ENCODE peak calls at places on chromosomes 12 and 14, in ten cellular contexts. One of them, this sample, is unnamed.

GRCh38 chr14:23645504-23645811 is 9.3 kb downstream of the DHRS2 start:
- DNase-seq in adrenal gland: no peak
- DNase-seq in left ventricle myocardium inferior: no peak
- DNase-seq in activated CD4-positive, alpha-beta T cell treated with anti-CD3 and anti-CD28 coated beads for 24 hours: no peak
- DNase-seq in stomach: no peak
- DNase-seq in activated B cell treated with CpG ODN at 0.5 μM for 24 hours: no peak
- DNase-seq in stimulated activated CD8-positive, alpha-beta memory T cell treated with anti-CD3 and anti-CD28 coated beads, Interleukin-15, amount 100 ng/mL, for 1 hour: no peak
- DNase-seq in NCI-H345: no peak
- DNase-seq in heart right ventricle: no peak
- DNase-seq in GM19239: no peak
- DNase-seq in this sample: no peak

GRCh38 chr12:11592484-11592883 is 57.0 kb upstream of the ETV6 start:
- DNase-seq in NCI-H345: no peak
- DNase-seq in stomach: no peak
- DNase-seq in left ventricle myocardium inferior: no peak
- DNase-seq in activated B cell treated with CpG ODN at 0.5 μM for 24 hours: no peak
- DNase-seq in heart right ventricle: no peak
- DNase-seq in adrenal gland: no peak
- DNase-seq in GM19239: no peak
- DNase-seq in stimulated activated CD8-positive, alpha-beta memory T cell treated with anti-CD3 and anti-CD28 coated beads, Interleukin-15, amount 100 ng/mL, for 1 hour: no peak
- DNase-seq in activated CD4-positive, alpha-beta T cell treated with anti-CD3 and anti-CD28 coated beads for 24 hours: no peak
- DNase-seq in this sample: no peak

GRCh38 chr12:52259850-52260249 is 14.6 kb upstream of the KRT86 start:
- DNase-seq in GM19239: no peak
- DNase-seq in heart right ventricle: no peak
- DNase-seq in left ventricle myocardium inferior: no peak
- DNase-seq in activated CD4-positive, alpha-beta T cell treated with anti-CD3 and anti-CD28 coated beads for 24 hours: no peak
- DNase-seq in adrenal gland: no peak
- DNase-seq in stimulated activated CD8-positive, alpha-beta memory T cell treated with anti-CD3 and anti-CD28 coated beads, Interleukin-15, amount 100 ng/mL, for 1 hour: no peak
- DNase-seq in NCI-H345: no peak
- DNase-seq in activated B cell treated with CpG ODN at 0.5 μM for 24 hours: no peak
- DNase-seq in stomach: no peak
- DNase-seq in this sample: no peak

GRCh38 chr12:84077692-84078091 is 834.9 kb downstream of the SLC6A15 start:
- DNase-seq in activated CD4-positive, alpha-beta T cell treated with anti-CD3 and anti-CD28 coated beads for 24 hours: no peak
- DNase-seq in left ventricle myocardium inferior: no peak
- DNase-seq in heart right ventricle: no peak
- DNase-seq in adrenal gland: no peak
- DNase-seq in NCI-H345: no peak
- DNase-seq in stimulated activated CD8-positive, alpha-beta memory T cell treated with anti-CD3 and anti-CD28 coated beads, Interleukin-15, amount 100 ng/mL, for 1 hour: no peak
- DNase-seq in GM19239: no peak
- DNase-seq in stomach: no peak
- DNase-seq in activated B cell treated with CpG ODN at 0.5 μM for 24 hours: no peak
- DNase-seq in this sample: no peak

GRCh38 chr12:12095016-12095415 is 24.3 kb downstream of the BCL2L14 start:
- DNase-seq in activated CD4-positive, alpha-beta T cell treated with anti-CD3 and anti-CD28 coated beads for 24 hours: no peak
- DNase-seq in NCI-H345: no peak
- DNase-seq in heart right ventricle: no peak
- DNase-seq in adrenal gland: no peak
- DNase-seq in GM19239: no peak
- DNase-seq in stomach: no peak
- DNase-seq in stimulated activated CD8-positive, alpha-beta memory T cell treated with anti-CD3 and anti-CD28 coated beads, Interleukin-15, amount 100 ng/mL, for 1 hour: no peak
- DNase-seq in left ventricle myocardium inferior: no peak
- DNase-seq in activated B cell treated with CpG ODN at 0.5 μM for 24 hours: no peak
- DNase-seq in this sample: no peak

GRCh38 chr12:10214877-10215267 is 2.2 kb downstream of the GABARAPL1 start:
- DNase-seq in heart right ventricle: no peak
- DNase-seq in left ventricle myocardium inferior: no peak
- DNase-seq in stomach: no peak
- DNase-seq in activated CD4-positive, alpha-beta T cell treated with anti-CD3 and anti-CD28 coated beads for 24 hours: no peak
- DNase-seq in stimulated activated CD8-positive, alpha-beta memory T cell treated with anti-CD3 and anti-CD28 coated beads, Interleukin-15, amount 100 ng/mL, for 1 hour: no peak
- DNase-seq in activated B cell treated with CpG ODN at 0.5 μM for 24 hours: no peak
- DNase-seq in adrenal gland: no peak
- DNase-seq in NCI-H345: no peak
- DNase-seq in GM19239: no peak
- DNase-seq in this sample: no peak

GRCh38 chr12:1915082-1915968 is 3.1 kb downstream of the CACNA2D4 start:
- DNase-seq in NCI-H345: no peak
- DNase-seq in GM19239: no peak
- DNase-seq in left ventricle myocardium inferior: no peak
- DNase-seq in activated CD4-positive, alpha-beta T cell treated with anti-CD3 and anti-CD28 coated beads for 24 hours: no peak
- DNase-seq in stomach: peak
- DNase-seq in activated B cell treated with CpG ODN at 0.5 μM for 24 hours: no peak
- DNase-seq in adrenal gland: no peak
- DNase-seq in stimulated activated CD8-positive, alpha-beta memory T cell treated with anti-CD3 and anti-CD28 coated beads, Interleukin-15, amount 100 ng/mL, for 1 hour: no peak
- DNase-seq in heart right ventricle: no peak
- DNase-seq in this sample: no peak

GRCh38 chr14:101600891-101601602 is 39.8 kb downstream of the DIO3 start:
- DNase-seq in stimulated activated CD8-positive, alpha-beta memory T cell treated with anti-CD3 and anti-CD28 coated beads, Interleukin-15, amount 100 ng/mL, for 1 hour: no peak
- DNase-seq in NCI-H345: no peak
- DNase-seq in activated B cell treated with CpG ODN at 0.5 μM for 24 hours: peak
- DNase-seq in heart right ventricle: no peak
- DNase-seq in left ventricle myocardium inferior: peak
- DNase-seq in GM19239: no peak
- DNase-seq in activated CD4-positive, alpha-beta T cell treated with anti-CD3 and anti-CD28 coated beads for 24 hours: no peak
- DNase-seq in adrenal gland: no peak
- DNase-seq in stomach: no peak
- DNase-seq in this sample: no peak

GRCh38 chr14:96192049-96192448 is 12.6 kb upstream of the BDKRB2 start:
- DNase-seq in heart right ventricle: no peak
- DNase-seq in NCI-H345: no peak
- DNase-seq in left ventricle myocardium inferior: no peak
- DNase-seq in activated CD4-positive, alpha-beta T cell treated with anti-CD3 and anti-CD28 coated beads for 24 hours: no peak
- DNase-seq in adrenal gland: no peak
- DNase-seq in stimulated activated CD8-positive, alpha-beta memory T cell treated with anti-CD3 and anti-CD28 coated beads, Interleukin-15, amount 100 ng/mL, for 1 hour: no peak
- DNase-seq in GM19239: no peak
- DNase-seq in activated B cell treated with CpG ODN at 0.5 μM for 24 hours: no peak
- DNase-seq in stomach: no peak
- DNase-seq in this sample: no peak

GRCh38 chr12:56996793-56997545 is 9.4 kb downstream of the ZBTB39 start:
- DNase-seq in NCI-H345: no peak
- DNase-seq in left ventricle myocardium inferior: no peak
- DNase-seq in heart right ventricle: no peak
- DNase-seq in stomach: no peak
- DNase-seq in activated CD4-positive, alpha-beta T cell treated with anti-CD3 and anti-CD28 coated beads for 24 hours: no peak
- DNase-seq in activated B cell treated with CpG ODN at 0.5 μM for 24 hours: no peak
- DNase-seq in GM19239: no peak
- DNase-seq in adrenal gland: peak
- DNase-seq in stimulated activated CD8-positive, alpha-beta memory T cell treated with anti-CD3 and anti-CD28 coated beads, Interleukin-15, amount 100 ng/mL, for 1 hour: no peak
- DNase-seq in this sample: no peak

GRCh38 chr12:128794661-128795529 is 28.9 kb downstream of the SLC15A4 start:
- DNase-seq in stomach: peak
- DNase-seq in adrenal gland: no peak
- DNase-seq in activated CD4-positive, alpha-beta T cell treated with anti-CD3 and anti-CD28 coated beads for 24 hours: no peak
- DNase-seq in GM19239: no peak
- DNase-seq in activated B cell treated with CpG ODN at 0.5 μM for 24 hours: no peak
- DNase-seq in heart right ventricle: no peak
- DNase-seq in stimulated activated CD8-positive, alpha-beta memory T cell treated with anti-CD3 and anti-CD28 coated beads, Interleukin-15, amount 100 ng/mL, for 1 hour: no peak
- DNase-seq in left ventricle myocardium inferior: no peak
- DNase-seq in NCI-H345: no peak
- DNase-seq in this sample: no peak

GRCh38 chr14:76805245-76805644 is 7.4 kb downstream of the ANGEL1 start:
- DNase-seq in left ventricle myocardium inferior: no peak
- DNase-seq in NCI-H345: no peak
- DNase-seq in heart right ventricle: no peak
- DNase-seq in GM19239: no peak
- DNase-seq in activated B cell treated with CpG ODN at 0.5 μM for 24 hours: no peak
- DNase-seq in stimulated activated CD8-positive, alpha-beta memory T cell treated with anti-CD3 and anti-CD28 coated beads, Interleukin-15, amount 100 ng/mL, for 1 hour: no peak
- DNase-seq in adrenal gland: no peak
- DNase-seq in activated CD4-positive, alpha-beta T cell treated with anti-CD3 and anti-CD28 coated beads for 24 hours: no peak
- DNase-seq in stomach: no peak
- DNase-seq in this sample: no peak

GRCh38 chr14:52068741-52069616 is at the start of gene NID2:
- DNase-seq in heart right ventricle: peak
- DNase-seq in activated CD4-positive, alpha-beta T cell treated with anti-CD3 and anti-CD28 coated beads for 24 hours: peak
- DNase-seq in activated B cell treated with CpG ODN at 0.5 μM for 24 hours: peak
- DNase-seq in stomach: peak
- DNase-seq in NCI-H345: peak
- DNase-seq in left ventricle myocardium inferior: peak
- DNase-seq in adrenal gland: peak
- DNase-seq in stimulated activated CD8-positive, alpha-beta memory T cell treated with anti-CD3 and anti-CD28 coated beads, Interleukin-15, amount 100 ng/mL, for 1 hour: no peak
- DNase-seq in GM19239: peak
- DNase-seq in this sample: peak

GRCh38 chr12:69630191-69630590 is 19.5 kb upstream of the LRRC10 start:
- DNase-seq in left ventricle myocardium inferior: no peak
- DNase-seq in adrenal gland: no peak
- DNase-seq in stimulated activated CD8-positive, alpha-beta memory T cell treated with anti-CD3 and anti-CD28 coated beads, Interleukin-15, amount 100 ng/mL, for 1 hour: no peak
- DNase-seq in NCI-H345: no peak
- DNase-seq in activated B cell treated with CpG ODN at 0.5 μM for 24 hours: no peak
- DNase-seq in GM19239: no peak
- DNase-seq in heart right ventricle: no peak
- DNase-seq in stomach: no peak
- DNase-seq in activated CD4-positive, alpha-beta T cell treated with anti-CD3 and anti-CD28 coated beads for 24 hours: no peak
- DNase-seq in this sample: no peak

GRCh38 chr14:33617154-33617553 is 333.7 kb downstream of the EGLN3 start:
- DNase-seq in activated CD4-positive, alpha-beta T cell treated with anti-CD3 and anti-CD28 coated beads for 24 hours: no peak
- DNase-seq in activated B cell treated with CpG ODN at 0.5 μM for 24 hours: no peak
- DNase-seq in stimulated activated CD8-positive, alpha-beta memory T cell treated with anti-CD3 and anti-CD28 coated beads, Interleukin-15, amount 100 ng/mL, for 1 hour: no peak
- DNase-seq in heart right ventricle: no peak
- DNase-seq in NCI-H345: peak
- DNase-seq in left ventricle myocardium inferior: no peak
- DNase-seq in adrenal gland: peak
- DNase-seq in GM19239: no peak
- DNase-seq in stomach: no peak
- DNase-seq in this sample: no peak

GRCh38 chr12:46209914-46210834 is 58.7 kb downstream of the SLC38A1 start:
- DNase-seq in heart right ventricle: peak
- DNase-seq in adrenal gland: no peak
- DNase-seq in stomach: peak
- DNase-seq in GM19239: no peak
- DNase-seq in stimulated activated CD8-positive, alpha-beta memory T cell treated with anti-CD3 and anti-CD28 coated beads, Interleukin-15, amount 100 ng/mL, for 1 hour: no peak
- DNase-seq in NCI-H345: peak
- DNase-seq in activated CD4-positive, alpha-beta T cell treated with anti-CD3 and anti-CD28 coated beads for 24 hours: peak
- DNase-seq in left ventricle myocardium inferior: peak
- DNase-seq in activated B cell treated with CpG ODN at 0.5 μM for 24 hours: peak
- DNase-seq in this sample: peak

GRCh38 chr12:102182635-102183034 is 15.0 kb downstream of the PMCH start:
- DNase-seq in heart right ventricle: no peak
- DNase-seq in activated B cell treated with CpG ODN at 0.5 μM for 24 hours: no peak
- DNase-seq in adrenal gland: no peak
- DNase-seq in GM19239: no peak
- DNase-seq in stomach: no peak
- DNase-seq in NCI-H345: no peak
- DNase-seq in stimulated activated CD8-positive, alpha-beta memory T cell treated with anti-CD3 and anti-CD28 coated beads, Interleukin-15, amount 100 ng/mL, for 1 hour: no peak
- DNase-seq in activated CD4-positive, alpha-beta T cell treated with anti-CD3 and anti-CD28 coated beads for 24 hours: no peak
- DNase-seq in left ventricle myocardium inferior: no peak
- DNase-seq in this sample: no peak

GRCh38 chr12:108483213-108483920 is 31.7 kb upstream of the FICD start:
- DNase-seq in heart right ventricle: no peak
- DNase-seq in activated CD4-positive, alpha-beta T cell treated with anti-CD3 and anti-CD28 coated beads for 24 hours: no peak
- DNase-seq in NCI-H345: no peak
- DNase-seq in adrenal gland: no peak
- DNase-seq in activated B cell treated with CpG ODN at 0.5 μM for 24 hours: no peak
- DNase-seq in GM19239: no peak
- DNase-seq in left ventricle myocardium inferior: no peak
- DNase-seq in stimulated activated CD8-positive, alpha-beta memory T cell treated with anti-CD3 and anti-CD28 coated beads, Interleukin-15, amount 100 ng/mL, for 1 hour: no peak
- DNase-seq in stomach: no peak
- DNase-seq in this sample: no peak

GRCh38 chr12:138898-139534 is 72.4 kb downstream of the IQSEC3 start:
- DNase-seq in heart right ventricle: peak
- DNase-seq in adrenal gland: no peak
- DNase-seq in activated CD4-positive, alpha-beta T cell treated with anti-CD3 and anti-CD28 coated beads for 24 hours: no peak
- DNase-seq in GM19239: no peak
- DNase-seq in stimulated activated CD8-positive, alpha-beta memory T cell treated with anti-CD3 and anti-CD28 coated beads, Interleukin-15, amount 100 ng/mL, for 1 hour: no peak
- DNase-seq in activated B cell treated with CpG ODN at 0.5 μM for 24 hours: no peak
- DNase-seq in left ventricle myocardium inferior: peak
- DNase-seq in stomach: no peak
- DNase-seq in NCI-H345: no peak
- DNase-seq in this sample: peak

GRCh38 chr12:106301611-106302321 is 767 bp upstream of the TCP11L2 start:
- DNase-seq in activated CD4-positive, alpha-beta T cell treated with anti-CD3 and anti-CD28 coated beads for 24 hours: peak
- DNase-seq in stimulated activated CD8-positive, alpha-beta memory T cell treated with anti-CD3 and anti-CD28 coated beads, Interleukin-15, amount 100 ng/mL, for 1 hour: peak
- DNase-seq in left ventricle myocardium inferior: peak
- DNase-seq in NCI-H345: peak
- DNase-seq in GM19239: peak
- DNase-seq in stomach: peak
- DNase-seq in activated B cell treated with CpG ODN at 0.5 μM for 24 hours: peak
- DNase-seq in heart right ventricle: peak
- DNase-seq in adrenal gland: peak
- DNase-seq in this sample: peak

GRCh38 chr12:6333029-6333428 is 8.8 kb downstream of the TNFRSF1A start:
- DNase-seq in heart right ventricle: no peak
- DNase-seq in left ventricle myocardium inferior: no peak
- DNase-seq in activated B cell treated with CpG ODN at 0.5 μM for 24 hours: no peak
- DNase-seq in adrenal gland: no peak
- DNase-seq in GM19239: no peak
- DNase-seq in activated CD4-positive, alpha-beta T cell treated with anti-CD3 and anti-CD28 coated beads for 24 hours: no peak
- DNase-seq in stomach: no peak
- DNase-seq in stimulated activated CD8-positive, alpha-beta memory T cell treated with anti-CD3 and anti-CD28 coated beads, Interleukin-15, amount 100 ng/mL, for 1 hour: no peak
- DNase-seq in NCI-H345: no peak
- DNase-seq in this sample: no peak

GRCh38 chr12:11228268-11228879 is 41.1 kb downstream of the PRB3 start:
- DNase-seq in activated B cell treated with CpG ODN at 0.5 μM for 24 hours: no peak
- DNase-seq in activated CD4-positive, alpha-beta T cell treated with anti-CD3 and anti-CD28 coated beads for 24 hours: no peak
- DNase-seq in NCI-H345: peak
- DNase-seq in left ventricle myocardium inferior: no peak
- DNase-seq in adrenal gland: peak
- DNase-seq in stomach: peak
- DNase-seq in heart right ventricle: no peak
- DNase-seq in stimulated activated CD8-positive, alpha-beta memory T cell treated with anti-CD3 and anti-CD28 coated beads, Interleukin-15, amount 100 ng/mL, for 1 hour: peak
- DNase-seq in GM19239: peak
- DNase-seq in this sample: no peak

GRCh38 chr12:81888341-81888740 is 129.2 kb upstream of the PPFIA2 start:
- DNase-seq in left ventricle myocardium inferior: no peak
- DNase-seq in stomach: no peak
- DNase-seq in NCI-H345: no peak
- DNase-seq in activated CD4-positive, alpha-beta T cell treated with anti-CD3 and anti-CD28 coated beads for 24 hours: no peak
- DNase-seq in stimulated activated CD8-positive, alpha-beta memory T cell treated with anti-CD3 and anti-CD28 coated beads, Interleukin-15, amount 100 ng/mL, for 1 hour: no peak
- DNase-seq in GM19239: no peak
- DNase-seq in activated B cell treated with CpG ODN at 0.5 μM for 24 hours: no peak
- DNase-seq in adrenal gland: no peak
- DNase-seq in heart right ventricle: no peak
- DNase-seq in this sample: no peak

GRCh38 chr12:49867580-49868341 is 24.9 kb upstream of the BCDIN3D start:
- DNase-seq in stomach: no peak
- DNase-seq in GM19239: no peak
- DNase-seq in NCI-H345: no peak
- DNase-seq in left ventricle myocardium inferior: no peak
- DNase-seq in activated CD4-positive, alpha-beta T cell treated with anti-CD3 and anti-CD28 coated beads for 24 hours: no peak
- DNase-seq in stimulated activated CD8-positive, alpha-beta memory T cell treated with anti-CD3 and anti-CD28 coated beads, Interleukin-15, amount 100 ng/mL, for 1 hour: no peak
- DNase-seq in activated B cell treated with CpG ODN at 0.5 μM for 24 hours: no peak
- DNase-seq in heart right ventricle: no peak
- DNase-seq in adrenal gland: no peak
- DNase-seq in this sample: no peak

GRCh38 chr14:20632831-20633771 is 8.4 kb downstream of the OR6S1 start:
- DNase-seq in left ventricle myocardium inferior: no peak
- DNase-seq in NCI-H345: no peak
- DNase-seq in activated CD4-positive, alpha-beta T cell treated with anti-CD3 and anti-CD28 coated beads for 24 hours: peak
- DNase-seq in stimulated activated CD8-positive, alpha-beta memory T cell treated with anti-CD3 and anti-CD28 coated beads, Interleukin-15, amount 100 ng/mL, for 1 hour: peak
- DNase-seq in stomach: peak
- DNase-seq in adrenal gland: no peak
- DNase-seq in activated B cell treated with CpG ODN at 0.5 μM for 24 hours: no peak
- DNase-seq in heart right ventricle: no peak
- DNase-seq in GM19239: peak
- DNase-seq in this sample: no peak

GRCh38 chr14:71142375-71143038 is 235.2 kb downstream of the PCNX1 start:
- DNase-seq in GM19239: no peak
- DNase-seq in NCI-H345: no peak
- DNase-seq in stimulated activated CD8-positive, alpha-beta memory T cell treated with anti-CD3 and anti-CD28 coated beads, Interleukin-15, amount 100 ng/mL, for 1 hour: no peak
- DNase-seq in activated B cell treated with CpG ODN at 0.5 μM for 24 hours: no peak
- DNase-seq in adrenal gland: no peak
- DNase-seq in activated CD4-positive, alpha-beta T cell treated with anti-CD3 and anti-CD28 coated beads for 24 hours: no peak
- DNase-seq in stomach: no peak
- DNase-seq in heart right ventricle: no peak
- DNase-seq in left ventricle myocardium inferior: no peak
- DNase-seq in this sample: no peak

GRCh38 chr14:45426685-45427282 is 173.8 kb upstream of the MIS18BP1 start:
- DNase-seq in stimulated activated CD8-positive, alpha-beta memory T cell treated with anti-CD3 and anti-CD28 coated beads, Interleukin-15, amount 100 ng/mL, for 1 hour: no peak
- DNase-seq in GM19239: peak
- DNase-seq in left ventricle myocardium inferior: no peak
- DNase-seq in adrenal gland: no peak
- DNase-seq in activated B cell treated with CpG ODN at 0.5 μM for 24 hours: no peak
- DNase-seq in stomach: no peak
- DNase-seq in NCI-H345: peak
- DNase-seq in activated CD4-positive, alpha-beta T cell treated with anti-CD3 and anti-CD28 coated beads for 24 hours: no peak
- DNase-seq in heart right ventricle: no peak
- DNase-seq in this sample: no peak

GRCh38 chr12:64187370-64187769 is 34.7 kb downstream of the KICS2 start:
- DNase-seq in adrenal gland: no peak
- DNase-seq in heart right ventricle: no peak
- DNase-seq in NCI-H345: no peak
- DNase-seq in GM19239: no peak
- DNase-seq in activated CD4-positive, alpha-beta T cell treated with anti-CD3 and anti-CD28 coated beads for 24 hours: no peak
- DNase-seq in stomach: no peak
- DNase-seq in left ventricle myocardium inferior: no peak
- DNase-seq in activated B cell treated with CpG ODN at 0.5 μM for 24 hours: no peak
- DNase-seq in stimulated activated CD8-positive, alpha-beta memory T cell treated with anti-CD3 and anti-CD28 coated beads, Interleukin-15, amount 100 ng/mL, for 1 hour: no peak
- DNase-seq in this sample: no peak